ENCODE peak calls at places on chromosomes 11 and 22, in four cellular contexts. R is A549, C is HepG2, S is K562. H is an unnamed sample.

GRCh38 chr22:38826386-38826785 is 17.4 kb downstream of the NPTXR start:
- DNase-seq in R (no peak), C (no peak), S (no peak), H (no peak)

GRCh38 chr11:16800382-16800781 is 61.9 kb downstream of the C11orf58 start:
- DNase-seq in R (no peak), C (no peak), S (no peak), H (no peak)

GRCh38 chr11:32829680-32830412 is at the start of gene PRRG4:
- DNase-seq in R (peak), C (no peak), S (no peak), H (peak)

GRCh38 chr22:32600184-32600583 is 125.6 kb downstream of the FBXO7 start:
- DNase-seq in R (no peak), C (no peak), S (no peak), H (no peak)

GRCh38 chr22:41289681-41290080 is 3.7 kb upstream of the RANGAP1 start:
- DNase-seq in R (no peak), C (no peak), S (no peak), H (no peak)

GRCh38 chr22:50626314-50626855 is 1.6 kb downstream of the ARSA start:
- DNase-seq in R (no peak), C (no peak), S (no peak), H (no peak)

GRCh38 chr11:75151346-75152047 is 590 bp downstream of the SLCO2B1 start:
- DNase-seq in R (no peak), C (no peak), S (no peak), H (no peak)

GRCh38 chr11:96045622-96046456 is 121.9 kb upstream of the MTMR2 start:
- DNase-seq in R (no peak), C (no peak), S (no peak), H (peak)

GRCh38 chr11:121743285-121743684 is 290.5 kb upstream of the SORL1-AS1 start:
- DNase-seq in R (no peak), C (no peak), S (no peak), H (no peak)

GRCh38 chr11:62614275-62614674 is 1.2 kb downstream of the ROM1 start:
- DNase-seq in R (no peak), C (peak), S (peak), H (no peak)

GRCh38 chr11:114395776-114396175 is 4.5 kb downstream of the C11orf71 start:
- DNase-seq in R (no peak), C (peak), S (peak), H (peak)

GRCh38 chr11:128551641-128552335 is 35.6 kb downstream of the ETS1 start:
- DNase-seq in R (no peak), C (no peak), S (no peak), H (no peak)

GRCh38 chr11:877565-877964 is 33.0 kb downstream of the CHID1 start:
- DNase-seq in R (peak), C (no peak), S (peak), H (peak)

GRCh38 chr22:29727248-29727551 is 7.4 kb downstream of the CABP7 start:
- DNase-seq in R (peak), C (peak), S (peak), H (peak)

GRCh38 chr11:14423633-14424032 is 64.7 kb upstream of the RRAS2 start:
- DNase-seq in R (no peak), C (peak), S (no peak), H (no peak)

GRCh38 chr11:14422814-14423182 is 63.8 kb upstream of the RRAS2 start:
- DNase-seq in R (no peak), C (no peak), S (no peak), H (no peak)

GRCh38 chr11:14425621-14426020 is 66.6 kb upstream of the RRAS2 start:
- DNase-seq in R (no peak), C (no peak), S (no peak), H (no peak)

GRCh38 chr11:14422052-14422813 is 63.2 kb upstream of the RRAS2 start:
- DNase-seq in R (peak), C (peak), S (peak), H (peak)

DNA sequence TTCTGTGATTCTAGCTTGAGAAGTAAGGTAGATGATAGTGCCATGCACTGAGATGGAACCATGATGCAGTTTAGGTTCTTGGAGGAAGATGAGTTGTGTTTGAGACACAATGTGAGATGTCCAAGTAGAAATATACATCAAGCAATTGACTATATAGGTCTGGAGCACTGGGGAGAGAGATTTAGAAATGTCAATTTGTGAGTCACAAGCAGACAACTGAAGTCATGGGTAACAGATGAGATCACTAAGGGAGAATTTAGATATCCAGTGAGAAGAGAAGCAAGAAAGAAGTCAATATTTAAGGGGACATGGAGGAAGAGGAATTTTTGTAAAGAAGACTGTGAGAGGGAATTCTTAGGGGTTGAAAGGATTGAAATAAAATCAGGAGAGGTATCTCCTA is 65.1 kb upstream of the RRAS2 start:
- DNase-seq in R (no peak), C (no peak), S (no peak), H (no peak)
- TF ChIP-seq HMGXB4 in R (no peak), C (no peak), S (no peak), H (no peak)

GRCh38 chr22:19430890-19431541 is 517 bp downstream of the HIRA start:
- DNase-seq in R (peak), C (peak), S (peak), H (peak)
- TF ChIP-seq HMGXB4 in R (no peak), C (no peak), S (no peak), H (peak)

GRCh38 chr11:68969386-68969785 is 11.4 kb downstream of the MRGPRD start:
- DNase-seq in R (no peak), C (no peak), S (no peak), H (peak)

GRCh38 chr11:68968306-68969255 is 12.2 kb downstream of the MRGPRD start:
- DNase-seq in R (no peak), C (no peak), S (no peak), H (peak)

GRCh38 chr11:68974421-68975194 is 6.2 kb downstream of the MRGPRD start:
- DNase-seq in R (peak), C (no peak), S (peak), H (peak)

GRCh38 chr11:68973219-68973618 is 7.6 kb downstream of the MRGPRD start:
- DNase-seq in R (no peak), C (no peak), S (no peak), H (peak)

GRCh38 chr11:68970921-68971636 is 9.7 kb downstream of the MRGPRD start:
- DNase-seq in R (no peak), C (no peak), S (no peak), H (peak)
- TF ChIP-seq HMGXB4 in R (no peak), C (no peak), S (no peak), H (no peak)

DNA sequence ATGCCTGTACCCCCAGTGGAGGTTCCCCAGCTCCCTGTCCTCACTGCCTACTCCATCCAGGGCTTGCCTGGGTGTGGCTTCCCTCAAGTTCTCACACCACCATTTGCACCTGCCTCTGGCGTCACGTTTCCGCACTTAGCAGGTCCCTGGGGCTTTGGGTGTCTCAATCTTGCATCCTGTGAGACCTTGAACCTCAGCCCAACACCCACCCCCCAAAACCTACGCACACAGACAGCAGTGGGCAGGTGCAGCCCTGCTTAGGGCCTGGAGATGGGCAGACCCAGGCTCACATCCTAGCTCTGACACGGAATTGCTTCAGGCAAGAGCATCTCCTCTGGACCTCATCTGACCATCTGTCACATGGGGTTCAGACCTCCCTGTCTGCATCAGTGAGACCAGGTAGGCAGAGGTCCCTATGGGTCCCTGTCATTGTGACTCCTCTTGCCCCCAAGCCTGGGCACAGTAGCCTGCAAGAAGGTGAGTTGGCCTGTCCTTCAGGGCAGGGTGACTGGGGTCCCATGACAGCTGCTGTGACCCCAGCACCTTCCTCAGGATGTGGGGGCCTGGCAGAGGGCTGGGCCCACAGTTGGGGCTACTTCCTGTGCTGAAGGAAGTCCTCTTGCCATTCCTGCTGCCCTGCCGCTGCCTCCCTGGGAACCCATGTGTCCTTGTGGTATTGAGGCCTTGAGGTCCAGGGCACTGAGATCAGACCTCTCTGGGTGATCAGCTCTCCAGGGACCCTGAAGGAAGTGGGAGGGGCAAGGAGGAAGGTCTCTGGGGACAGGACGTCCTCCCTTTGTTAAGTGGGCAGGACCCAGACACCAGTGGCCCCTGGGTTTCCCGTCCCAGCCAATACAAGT is 2.0 kb downstream of the SIPA1 start:
- DNase-seq in R (no peak), C (no peak), S (no peak), H (no peak)
- TF ChIP-seq HMGXB4 in R (no peak), C (no peak), S (no peak), H (no peak)

GRCh38 chr22:46801331-46801811 is 38.9 kb downstream of the TBC1D22A start:
- DNase-seq in R (no peak), C (peak), S (no peak), H (no peak)
- TF ChIP-seq HMGXB4 in R (no peak), C (no peak), S (no peak), H (no peak)

GRCh38 chr22:49076300-49077035 is 751.2 kb downstream of the BRD1 start:
- DNase-seq in R (no peak), C (no peak), S (no peak), H (no peak)
- TF ChIP-seq HMGXB4 in R (no peak), C (no peak), S (no peak), H (no peak)